ENCODE peak calls at places on chromosomes 4 and X, in nine cellular contexts. One of them, this sample, is unnamed.

GRCh38 chr4:182922551-182923284 is 5.5 kb upstream of the DCTD start:
- DNase-seq in GM23248: no peak
- DNase-seq in endodermal cell: no peak
- DNase-seq in ovary: no peak
- DNase-seq in upper lobe of left lung: no peak
- DNase-seq in IMR-90: peak; percentile 84
- DNase-seq in thoracic aorta: no peak
- DNase-seq in brain microvascular endothelial cell: no peak
- DNase-seq in BE2C: no peak
- DNase-seq in this sample: no peak

GRCh38 chrX:1883772-1884171 is 268.9 kb downstream of the ASMT start:
- DNase-seq in brain microvascular endothelial cell: no peak
- DNase-seq in GM23248: no peak
- DNase-seq in upper lobe of left lung: no peak
- DNase-seq in IMR-90: no peak
- DNase-seq in endodermal cell: no peak
- DNase-seq in ovary: no peak
- DNase-seq in thoracic aorta: no peak
- DNase-seq in BE2C: no peak
- DNase-seq in this sample: no peak

GRCh38 chr4:101649790-101650450 is 140.6 kb upstream of the BANK1 start:
- DNase-seq in thoracic aorta: no peak
- DNase-seq in GM23248: peak; percentile 3
- DNase-seq in upper lobe of left lung: no peak
- DNase-seq in endodermal cell: no peak
- DNase-seq in brain microvascular endothelial cell: no peak
- DNase-seq in ovary: no peak
- DNase-seq in IMR-90: no peak
- DNase-seq in BE2C: no peak
- DNase-seq in this sample: no peak

GRCh38 chr4:109015413-109015810 is 252.6 kb upstream of the ETNPPL start:
- DNase-seq in ovary: no peak
- DNase-seq in IMR-90: peak; percentile 18
- DNase-seq in BE2C: no peak
- DNase-seq in upper lobe of left lung: no peak
- DNase-seq in thoracic aorta: no peak
- DNase-seq in brain microvascular endothelial cell: no peak
- DNase-seq in endodermal cell: no peak
- DNase-seq in GM23248: no peak
- DNase-seq in this sample: no peak

GRCh38 chr4:94849901-94850300 is 92.1 kb downstream of the BMPR1B start:
- DNase-seq in endodermal cell: no peak
- DNase-seq in ovary: no peak
- DNase-seq in GM23248: no peak
- DNase-seq in IMR-90: no peak
- DNase-seq in BE2C: no peak
- DNase-seq in upper lobe of left lung: no peak
- DNase-seq in thoracic aorta: no peak
- DNase-seq in brain microvascular endothelial cell: no peak
- DNase-seq in this sample: no peak

GRCh38 chrX:37454537-37455285 is 105.5 kb downstream of the PRRG1 start:
- DNase-seq in IMR-90: peak; percentile 29
- DNase-seq in BE2C: no peak
- DNase-seq in endodermal cell: peak; percentile 55
- DNase-seq in GM23248: peak; percentile 26
- DNase-seq in thoracic aorta: no peak
- DNase-seq in brain microvascular endothelial cell: peak; percentile 11
- DNase-seq in ovary: no peak
- DNase-seq in upper lobe of left lung: no peak
- DNase-seq in this sample: no peak

GRCh38 chr4:75015627-75016026 is 82.7 kb downstream of the PARM1 start:
- DNase-seq in brain microvascular endothelial cell: no peak
- DNase-seq in BE2C: no peak
- DNase-seq in upper lobe of left lung: peak; percentile 5
- DNase-seq in GM23248: no peak
- DNase-seq in ovary: no peak
- DNase-seq in thoracic aorta: no peak
- DNase-seq in IMR-90: no peak
- DNase-seq in endodermal cell: no peak
- DNase-seq in this sample: no peak

GRCh38 chrX:118975831-118976598 is 1.6 kb downstream of the LONRF3 start:
- DNase-seq in brain microvascular endothelial cell: no peak
- DNase-seq in IMR-90: peak; percentile 3
- DNase-seq in ovary: peak; percentile 79
- DNase-seq in thoracic aorta: peak; percentile 40
- DNase-seq in BE2C: peak; percentile 13
- DNase-seq in upper lobe of left lung: peak; percentile 96
- DNase-seq in endodermal cell: peak; percentile 69
- DNase-seq in GM23248: peak; percentile 50
- DNase-seq in this sample: peak; percentile 93

GRCh38 chrX:48468247-48468671 is 1.8 kb downstream of the SLC38A5 start:
- DNase-seq in IMR-90: no peak
- DNase-seq in ovary: no peak
- DNase-seq in BE2C: no peak
- DNase-seq in GM23248: peak; percentile 54
- DNase-seq in thoracic aorta: no peak
- DNase-seq in upper lobe of left lung: no peak
- DNase-seq in brain microvascular endothelial cell: no peak
- DNase-seq in endodermal cell: peak; percentile 50
- DNase-seq in this sample: no peak

GRCh38 chr4:6802050-6802449 is 19.5 kb downstream of the KIAA0232 start:
- DNase-seq in ovary: no peak
- DNase-seq in GM23248: no peak
- DNase-seq in brain microvascular endothelial cell: no peak
- DNase-seq in BE2C: no peak
- DNase-seq in endodermal cell: no peak
- DNase-seq in thoracic aorta: no peak
- DNase-seq in IMR-90: peak; percentile 12
- DNase-seq in upper lobe of left lung: no peak
- DNase-seq in this sample: no peak

DNA sequence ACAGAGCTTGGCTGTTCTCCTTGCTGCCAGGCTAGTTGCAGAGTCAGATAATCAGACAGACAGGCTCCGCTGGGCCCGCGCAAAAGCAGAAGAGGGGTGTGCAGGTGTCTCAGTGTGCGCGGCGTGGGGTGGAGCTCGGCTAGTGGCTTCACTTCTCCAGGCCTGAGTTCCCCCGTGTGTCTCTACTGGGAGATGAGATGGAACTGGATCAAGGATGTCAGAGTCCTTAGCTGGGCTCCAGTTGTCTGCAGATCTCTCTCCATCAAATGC is 21.1 kb downstream of the HTRA3 start:
- DNase-seq in upper lobe of left lung: no peak
- DNase-seq in BE2C: peak; percentile 10
- DNase-seq in ovary: no peak
- DNase-seq in brain microvascular endothelial cell: no peak
- DNase-seq in thoracic aorta: no peak
- DNase-seq in endodermal cell: peak; percentile 30
- DNase-seq in IMR-90: no peak
- DNase-seq in GM23248: no peak
- DNase-seq in this sample: peak; percentile 6
- H3K4me3 ChIP-seq in upper lobe of left lung: no peak overlapping the region
- H3K4me3 ChIP-seq in BE2C: no peak overlapping the region
- H3K4me3 ChIP-seq in ovary: no peak overlapping the region
- H3K4me3 ChIP-seq in brain microvascular endothelial cell: no peak overlapping the region
- H3K4me3 ChIP-seq in thoracic aorta: no peak overlapping the region
- H3K4me3 ChIP-seq in endodermal cell: no peak overlapping the region
- H3K4me3 ChIP-seq in IMR-90: no peak overlapping the region
- H3K4me3 ChIP-seq in GM23248: no peak overlapping the region
- H3K4me3 ChIP-seq in this sample: no peak overlapping the region

GRCh38 chr4:21964762-21965319 is 16.3 kb upstream of the KCNIP4 start:
- DNase-seq in thoracic aorta: no peak
- DNase-seq in GM23248: no peak
- DNase-seq in IMR-90: no peak
- DNase-seq in ovary: no peak
- DNase-seq in BE2C: no peak
- DNase-seq in brain microvascular endothelial cell: no peak
- DNase-seq in endodermal cell: no peak
- DNase-seq in upper lobe of left lung: no peak
- DNase-seq in this sample: no peak

GRCh38 chr4:21962691-21963090 is 14.1 kb upstream of the KCNIP4 start:
- DNase-seq in thoracic aorta: no peak
- DNase-seq in BE2C: no peak
- DNase-seq in GM23248: no peak
- DNase-seq in IMR-90: no peak
- DNase-seq in endodermal cell: no peak
- DNase-seq in ovary: no peak
- DNase-seq in upper lobe of left lung: no peak
- DNase-seq in brain microvascular endothelial cell: no peak
- DNase-seq in this sample: no peak
- H3K4me3 ChIP-seq in thoracic aorta: no peak overlapping the region
- H3K4me3 ChIP-seq in BE2C: no peak overlapping the region
- H3K4me3 ChIP-seq in GM23248: no peak overlapping the region
- H3K4me3 ChIP-seq in IMR-90: no peak overlapping the region
- H3K4me3 ChIP-seq in endodermal cell: no peak overlapping the region
- H3K4me3 ChIP-seq in ovary: no peak overlapping the region
- H3K4me3 ChIP-seq in upper lobe of left lung: no peak overlapping the region
- H3K4me3 ChIP-seq in brain microvascular endothelial cell: no peak overlapping the region
- H3K4me3 ChIP-seq in this sample: no peak overlapping the region

DNA sequence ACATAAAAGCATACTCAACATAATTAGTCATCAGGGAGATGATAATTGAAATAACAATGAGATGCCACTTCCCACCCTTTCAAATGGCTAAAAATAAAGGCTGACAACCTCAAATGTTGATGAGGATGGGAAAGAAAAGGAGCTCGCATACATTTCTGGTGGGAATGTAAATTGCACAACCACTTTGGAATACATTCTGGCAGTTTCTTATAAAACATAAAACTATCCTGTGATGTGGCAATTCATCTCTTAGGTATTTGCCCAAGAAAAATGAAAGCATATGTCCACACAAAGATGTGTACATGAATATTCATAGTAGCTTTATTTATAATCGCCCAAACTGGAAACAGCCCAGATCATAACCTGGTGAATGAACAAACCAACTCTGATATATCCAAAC is 682 bp upstream of the ZNF275 start:
- DNase-seq in endodermal cell: no peak
- DNase-seq in thoracic aorta: no peak
- DNase-seq in GM23248: peak; percentile 69
- DNase-seq in IMR-90: peak; percentile 55
- DNase-seq in ovary: no peak
- DNase-seq in upper lobe of left lung: no peak
- DNase-seq in BE2C: no peak
- DNase-seq in brain microvascular endothelial cell: peak; percentile 10
- DNase-seq in this sample: no peak
- H3K4me3 ChIP-seq in endodermal cell: peak overlapping the region; percentile 77
- H3K4me3 ChIP-seq in thoracic aorta: peak overlapping the region; percentile 81
- H3K4me3 ChIP-seq in GM23248: peak overlapping the region; percentile 68
- H3K4me3 ChIP-seq in IMR-90: peak overlapping the region; percentile 98
- H3K4me3 ChIP-seq in ovary: no peak overlapping the region
- H3K4me3 ChIP-seq in upper lobe of left lung: peak overlapping the region; percentile 69
- H3K4me3 ChIP-seq in BE2C: peak overlapping the region; percentile 52
- H3K4me3 ChIP-seq in brain microvascular endothelial cell: peak overlapping the region; percentile 53
- H3K4me3 ChIP-seq in this sample: no peak overlapping the region

GRCh38 chr4:40269133-40269532 is 66.0 kb upstream of the CHRNA9 start:
- DNase-seq in GM23248: no peak
- DNase-seq in BE2C: no peak
- DNase-seq in IMR-90: no peak
- DNase-seq in brain microvascular endothelial cell: no peak
- DNase-seq in endodermal cell: no peak
- DNase-seq in upper lobe of left lung: no peak
- DNase-seq in ovary: no peak
- DNase-seq in thoracic aorta: no peak
- DNase-seq in this sample: no peak

GRCh38 chr4:40265910-40266274 is 69.1 kb downstream of the RHOH start:
- DNase-seq in brain microvascular endothelial cell: no peak
- DNase-seq in ovary: no peak
- DNase-seq in upper lobe of left lung: no peak
- DNase-seq in endodermal cell: no peak
- DNase-seq in BE2C: no peak
- DNase-seq in GM23248: no peak
- DNase-seq in thoracic aorta: no peak
- DNase-seq in IMR-90: no peak
- DNase-seq in this sample: no peak

GRCh38 chr4:40275065-40275464 is 60.1 kb upstream of the CHRNA9 start:
- DNase-seq in brain microvascular endothelial cell: no peak
- DNase-seq in upper lobe of left lung: no peak
- DNase-seq in thoracic aorta: no peak
- DNase-seq in endodermal cell: no peak
- DNase-seq in GM23248: no peak
- DNase-seq in IMR-90: no peak
- DNase-seq in ovary: no peak
- DNase-seq in BE2C: no peak
- DNase-seq in this sample: no peak

GRCh38 chr4:40264995-40265909 is 68.4 kb downstream of the RHOH start:
- DNase-seq in thoracic aorta: no peak
- DNase-seq in upper lobe of left lung: no peak
- DNase-seq in ovary: no peak
- DNase-seq in GM23248: no peak
- DNase-seq in BE2C: peak; percentile 70
- DNase-seq in IMR-90: no peak
- DNase-seq in endodermal cell: peak; percentile 68
- DNase-seq in brain microvascular endothelial cell: peak; percentile 7
- DNase-seq in this sample: no peak

GRCh38 chr4:40270609-40271008 is 64.5 kb upstream of the CHRNA9 start:
- DNase-seq in GM23248: no peak
- DNase-seq in endodermal cell: no peak
- DNase-seq in IMR-90: no peak
- DNase-seq in BE2C: no peak
- DNase-seq in upper lobe of left lung: no peak
- DNase-seq in thoracic aorta: no peak
- DNase-seq in brain microvascular endothelial cell: no peak
- DNase-seq in ovary: no peak
- DNase-seq in this sample: no peak
- H3K4me3 ChIP-seq in GM23248: no peak overlapping the region
- H3K4me3 ChIP-seq in endodermal cell: no peak overlapping the region
- H3K4me3 ChIP-seq in IMR-90: no peak overlapping the region
- H3K4me3 ChIP-seq in BE2C: no peak overlapping the region
- H3K4me3 ChIP-seq in upper lobe of left lung: no peak overlapping the region
- H3K4me3 ChIP-seq in thoracic aorta: no peak overlapping the region
- H3K4me3 ChIP-seq in brain microvascular endothelial cell: no peak overlapping the region
- H3K4me3 ChIP-seq in ovary: no peak overlapping the region
- H3K4me3 ChIP-seq in this sample: no peak overlapping the region